ENCODE peak calls at places on chromosomes 5 and 9, in four cellular contexts. One of them, this sample, is unnamed.

GRCh38 chr9:25505644-25506043 is 172.6 kb downstream of the TUSC1 start:
- DNase-seq in Peyer's patch: no peak
- DNase-seq in choroid plexus epithelial cell: no peak
- DNase-seq in IMR-90: no peak
- DNase-seq in this sample: no peak

GRCh38 chr9:85024374-85024773 is 354.8 kb downstream of the NTRK2 start:
- DNase-seq in IMR-90: no peak
- DNase-seq in choroid plexus epithelial cell: no peak
- DNase-seq in Peyer's patch: no peak
- DNase-seq in this sample: no peak

GRCh38 chr5:135304352-135305221 is 94.4 kb downstream of the MACROH2A1 start:
- DNase-seq in Peyer's patch: no peak
- DNase-seq in IMR-90: peak
- DNase-seq in choroid plexus epithelial cell: peak
- DNase-seq in this sample: peak

GRCh38 chr5:15992918-15993317 is 186.7 kb downstream of the MARCHF11 start:
- DNase-seq in Peyer's patch: no peak
- DNase-seq in choroid plexus epithelial cell: peak
- DNase-seq in IMR-90: peak
- DNase-seq in this sample: peak

GRCh38 chr9:2155966-2156365 is 140.8 kb downstream of the SMARCA2 start:
- DNase-seq in Peyer's patch: no peak
- DNase-seq in choroid plexus epithelial cell: no peak
- DNase-seq in IMR-90: no peak
- DNase-seq in this sample: no peak

GRCh38 chr5:132058646-132059042 is 1.8 kb upstream of the IL3 start:
- DNase-seq in Peyer's patch: peak
- DNase-seq in choroid plexus epithelial cell: no peak
- DNase-seq in IMR-90: no peak
- DNase-seq in this sample: no peak

GRCh38 chr5:147081256-147081872 is 153.5 kb upstream of the STK32A start:
- DNase-seq in IMR-90: no peak
- DNase-seq in Peyer's patch: no peak
- DNase-seq in choroid plexus epithelial cell: no peak
- DNase-seq in this sample: no peak

GRCh38 chr9:21030389-21031035 is 928 bp downstream of the HACD4 start:
- DNase-seq in IMR-90: peak
- DNase-seq in choroid plexus epithelial cell: peak
- DNase-seq in Peyer's patch: no peak
- DNase-seq in this sample: peak

GRCh38 chr9:100306283-100306682 is 46.5 kb downstream of the TEX10 start:
- DNase-seq in IMR-90: no peak
- DNase-seq in Peyer's patch: no peak
- DNase-seq in choroid plexus epithelial cell: no peak
- DNase-seq in this sample: no peak

GRCh38 chr9:133252301-133252776 is 22.7 kb downstream of the ABO start:
- DNase-seq in Peyer's patch: peak
- DNase-seq in IMR-90: no peak
- DNase-seq in choroid plexus epithelial cell: no peak
- DNase-seq in this sample: no peak

GRCh38 chr9:61667559-61668121 is 477.8 kb downstream of the SPATA31A7 start:
- DNase-seq in Peyer's patch: peak
- DNase-seq in IMR-90: no peak
- DNase-seq in choroid plexus epithelial cell: no peak
- DNase-seq in this sample: no peak

GRCh38 chr9:131237931-131238401 is 38.3 kb downstream of the FAM78A start:
- DNase-seq in IMR-90: peak
- DNase-seq in Peyer's patch: peak
- DNase-seq in choroid plexus epithelial cell: peak
- DNase-seq in this sample: peak
- H3K4me3 ChIP-seq in IMR-90: no peak
- H3K4me3 ChIP-seq in Peyer's patch: no peak
- H3K4me3 ChIP-seq in choroid plexus epithelial cell: no peak
- H3K4me3 ChIP-seq in this sample: no peak

GRCh38 chr9:134781895-134782294 is 98.7 kb upstream of the FCN2 start:
- DNase-seq in IMR-90: no peak
- DNase-seq in choroid plexus epithelial cell: no peak
- DNase-seq in Peyer's patch: no peak
- DNase-seq in this sample: no peak
- TF ChIP-seq CTCF in IMR-90: peak
- TF ChIP-seq CTCF in choroid plexus epithelial cell: peak
- TF ChIP-seq CTCF in Peyer's patch: no peak
- TF ChIP-seq CTCF in this sample: peak

GRCh38 chr9:34663296-34663590 is 786 bp upstream of the CCL27 start:
- DNase-seq in choroid plexus epithelial cell: no peak
- DNase-seq in IMR-90: no peak
- DNase-seq in Peyer's patch: no peak
- DNase-seq in this sample: no peak

GRCh38 chr9:34665109-34665380 is 2.6 kb upstream of the CCL27 start:
- DNase-seq in Peyer's patch: no peak
- DNase-seq in choroid plexus epithelial cell: no peak
- DNase-seq in IMR-90: no peak
- DNase-seq in this sample: no peak

GRCh38 chr9:34664281-34665108 is 2.0 kb upstream of the CCL27 start:
- DNase-seq in choroid plexus epithelial cell: peak
- DNase-seq in IMR-90: peak
- DNase-seq in Peyer's patch: peak
- DNase-seq in this sample: peak

GRCh38 chr9:34662544-34663295 is at the start of gene CCL27:
- DNase-seq in IMR-90: no peak
- DNase-seq in choroid plexus epithelial cell: no peak
- DNase-seq in Peyer's patch: no peak
- DNase-seq in this sample: no peak

GRCh38 chr9:34665381-34666250 is 3.2 kb upstream of the CCL27 start:
- DNase-seq in Peyer's patch: peak
- DNase-seq in IMR-90: peak
- DNase-seq in choroid plexus epithelial cell: peak
- DNase-seq in this sample: peak
- H3K4me3 ChIP-seq in Peyer's patch: peak
- H3K4me3 ChIP-seq in IMR-90: peak
- H3K4me3 ChIP-seq in choroid plexus epithelial cell: peak
- H3K4me3 ChIP-seq in this sample: peak

DNA sequence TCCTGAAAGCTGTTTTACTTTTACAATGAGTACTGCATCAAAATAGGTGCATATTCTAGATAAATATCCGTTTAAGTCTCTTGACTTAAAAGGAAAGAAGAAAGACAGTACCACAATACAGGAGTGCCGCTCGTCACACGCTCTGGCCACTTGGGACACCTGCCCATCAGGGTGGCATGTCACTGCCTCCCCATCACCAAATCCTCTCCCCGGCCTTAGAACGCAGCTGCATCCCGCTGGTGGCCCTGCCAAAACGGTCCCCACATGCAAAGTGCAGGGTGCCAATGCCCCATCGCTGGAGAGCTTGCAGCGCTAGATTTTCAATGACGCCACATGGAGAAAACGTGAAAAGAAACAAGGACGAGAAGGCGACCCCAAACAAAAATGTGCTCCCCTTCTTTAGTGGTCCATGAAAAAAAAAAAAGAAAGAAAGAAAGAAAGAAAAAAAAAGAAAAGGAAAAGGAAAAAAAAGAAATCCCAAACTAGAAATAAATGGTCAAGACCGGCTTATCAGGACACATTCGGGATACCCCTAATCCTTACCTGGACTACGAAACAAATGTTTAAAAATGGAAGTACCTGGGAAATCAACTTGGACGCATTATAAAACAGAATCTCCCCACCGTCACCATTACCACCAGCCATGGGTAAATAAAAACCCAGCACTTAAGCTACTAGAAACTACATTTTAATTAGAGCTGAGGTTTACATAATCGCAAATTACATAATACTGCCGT is 1.1 kb downstream of the ANKH start:
- DNase-seq in Peyer's patch: no peak
- DNase-seq in IMR-90: no peak
- DNase-seq in choroid plexus epithelial cell: no peak
- DNase-seq in this sample: no peak
- TF ChIP-seq CTCF in Peyer's patch: peak
- TF ChIP-seq CTCF in IMR-90: no peak
- TF ChIP-seq CTCF in choroid plexus epithelial cell: peak
- TF ChIP-seq CTCF in this sample: no peak

GRCh38 chr5:134099939-134100282 is 14.6 kb upstream of the TCF7 start:
- DNase-seq in choroid plexus epithelial cell: no peak
- DNase-seq in IMR-90: no peak
- DNase-seq in Peyer's patch: no peak
- DNase-seq in this sample: no peak

GRCh38 chr5:134103998-134104612 is 10.4 kb upstream of the TCF7 start:
- DNase-seq in Peyer's patch: no peak
- DNase-seq in IMR-90: no peak
- DNase-seq in choroid plexus epithelial cell: no peak
- DNase-seq in this sample: no peak

GRCh38 chr5:134101686-134102439 is 12.6 kb upstream of the TCF7 start:
- DNase-seq in IMR-90: no peak
- DNase-seq in choroid plexus epithelial cell: peak
- DNase-seq in Peyer's patch: peak
- DNase-seq in this sample: no peak

GRCh38 chr5:134100283-134101011 is 14.0 kb upstream of the TCF7 start:
- DNase-seq in Peyer's patch: no peak
- DNase-seq in choroid plexus epithelial cell: peak
- DNase-seq in IMR-90: peak
- DNase-seq in this sample: peak

DNA sequence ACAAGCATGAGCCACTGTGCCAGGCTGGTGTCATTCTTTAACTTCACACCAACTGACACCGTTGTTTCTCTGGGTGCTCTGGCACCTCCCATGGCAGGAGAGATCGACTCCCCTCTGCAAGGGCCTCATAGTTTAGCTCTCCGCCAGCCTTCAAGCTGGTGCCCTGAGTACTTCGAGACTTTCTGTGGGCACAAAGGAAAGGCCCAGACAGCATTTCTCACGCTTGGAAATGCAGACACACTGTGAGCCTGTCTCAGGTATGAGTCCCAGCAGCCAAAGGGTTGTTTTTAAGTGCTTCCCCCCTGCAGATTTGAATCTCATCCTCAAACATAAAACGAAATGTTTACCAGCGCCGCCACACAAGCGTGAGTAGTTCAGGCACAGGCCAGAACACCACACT is 11.1 kb upstream of the TCF7 start:
- DNase-seq in IMR-90: no peak
- DNase-seq in Peyer's patch: no peak
- DNase-seq in choroid plexus epithelial cell: no peak
- DNase-seq in this sample: no peak
- H3K4me3 ChIP-seq in IMR-90: no peak
- H3K4me3 ChIP-seq in Peyer's patch: no peak
- H3K4me3 ChIP-seq in choroid plexus epithelial cell: no peak
- H3K4me3 ChIP-seq in this sample: no peak

GRCh38 chr5:134001938-134002731 is 2.6 kb downstream of the VDAC1 start:
- DNase-seq in Peyer's patch: no peak
- DNase-seq in IMR-90: no peak
- DNase-seq in choroid plexus epithelial cell: no peak
- DNase-seq in this sample: no peak
- TF ChIP-seq CTCF in Peyer's patch: no peak
- TF ChIP-seq CTCF in IMR-90: no peak
- TF ChIP-seq CTCF in choroid plexus epithelial cell: no peak
- TF ChIP-seq CTCF in this sample: no peak

DNA sequence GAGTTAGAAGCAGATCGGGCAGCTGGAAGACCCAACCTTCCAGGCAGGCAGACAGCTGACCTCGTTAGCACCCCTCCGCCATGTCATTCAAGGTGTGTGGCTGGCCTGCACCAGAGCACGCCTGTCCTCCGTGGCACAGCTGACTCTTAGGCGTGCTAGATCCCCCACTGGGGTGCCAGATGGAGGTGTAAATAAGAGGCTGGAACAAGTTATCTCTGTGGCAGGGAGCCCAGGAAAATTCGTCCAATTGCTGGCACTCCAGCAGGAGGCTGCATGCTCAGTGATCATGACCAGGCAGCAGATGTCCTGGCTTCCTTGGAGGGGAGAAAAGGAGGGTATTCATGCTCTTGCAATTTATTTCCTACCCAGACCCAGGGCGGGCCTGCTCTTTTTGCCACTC is 7.8 kb upstream of the ALDOB start:
- DNase-seq in choroid plexus epithelial cell: no peak
- DNase-seq in Peyer's patch: peak
- DNase-seq in IMR-90: no peak
- DNase-seq in this sample: no peak
- H3K4me3 ChIP-seq in choroid plexus epithelial cell: no peak
- H3K4me3 ChIP-seq in Peyer's patch: no peak
- H3K4me3 ChIP-seq in IMR-90: no peak
- H3K4me3 ChIP-seq in this sample: no peak

GRCh38 chr9:136853596-136854112 is 1.5 kb downstream of the MAMDC4 start:
- DNase-seq in choroid plexus epithelial cell: no peak
- DNase-seq in Peyer's patch: no peak
- DNase-seq in IMR-90: no peak
- DNase-seq in this sample: no peak
- TF ChIP-seq CTCF in choroid plexus epithelial cell: no peak
- TF ChIP-seq CTCF in Peyer's patch: no peak
- TF ChIP-seq CTCF in IMR-90: no peak
- TF ChIP-seq CTCF in this sample: no peak

GRCh38 chr9:14347408-14348224 is 33.7 kb upstream of the NFIB start:
- DNase-seq in IMR-90: no peak
- DNase-seq in Peyer's patch: peak
- DNase-seq in choroid plexus epithelial cell: no peak
- DNase-seq in this sample: peak

GRCh38 chr9:14345586-14346237 is 31.8 kb upstream of the NFIB start:
- DNase-seq in Peyer's patch: no peak
- DNase-seq in IMR-90: no peak
- DNase-seq in choroid plexus epithelial cell: no peak
- DNase-seq in this sample: no peak

GRCh38 chr9:14348241-14349140 is 34.5 kb upstream of the NFIB start:
- DNase-seq in Peyer's patch: peak
- DNase-seq in IMR-90: no peak
- DNase-seq in choroid plexus epithelial cell: peak
- DNase-seq in this sample: peak

GRCh38 chr9:14346301-14346721 is 32.4 kb upstream of the NFIB start:
- DNase-seq in Peyer's patch: peak
- DNase-seq in IMR-90: no peak
- DNase-seq in choroid plexus epithelial cell: no peak
- DNase-seq in this sample: no peak

GRCh38 chr9:14346826-14347407 is 33.0 kb upstream of the NFIB start:
- DNase-seq in IMR-90: no peak
- DNase-seq in choroid plexus epithelial cell: no peak
- DNase-seq in Peyer's patch: no peak
- DNase-seq in this sample: no peak
- H3K4me3 ChIP-seq in IMR-90: no peak
- H3K4me3 ChIP-seq in choroid plexus epithelial cell: peak
- H3K4me3 ChIP-seq in Peyer's patch: peak
- H3K4me3 ChIP-seq in this sample: no peak